ENCODE peak calls at places on chromosome 6, in four cellular contexts. H, S, Z and G are unnamed samples. For H3K4me1, the result is how much of the 10 kb centered on the place peaks cover.

GRCh38 chr6:52642381-52642780 is 28.5 kb upstream of the TMEM14A start:
- DNase-seq in H (no peak), S (no peak), Z (no peak), G (no peak)

GRCh38 chr6:24931752-24932691 is 3.7 kb downstream of the RIPOR2 start:
- DNase-seq in H (no peak), S (no peak), Z (no peak), G (no peak)

GRCh38 chr6:7062445-7063162 is 45.2 kb upstream of the RREB1 start:
- DNase-seq in H (no peak), S (no peak), Z (no peak), G (no peak)

GRCh38 chr6:98946877-98947410 is 802 bp downstream of the FBXL4 start:
- DNase-seq in H (no peak), S (peak), Z (peak), G (no peak)

GRCh38 chr6:3088446-3088845 is 20.2 kb downstream of the RIPK1 start:
- DNase-seq in H (no peak), S (no peak), Z (no peak), G (no peak)

GRCh38 chr6:37538107-37538506 is 38.4 kb upstream of the CCDC167 start:
- DNase-seq in H (no peak), S (no peak), Z (no peak), G (no peak)

GRCh38 chr6:36130672-36131516 is 581 bp downstream of the MAPK13 start:
- DNase-seq in H (peak), S (peak), Z (peak), G (no peak)

GRCh38 chr6:80607814-80608391 is 501.4 kb downstream of the BCKDHB start:
- DNase-seq in H (no peak), S (no peak), Z (no peak), G (no peak)

GRCh38 chr6:162416307-162416706 is 311.3 kb downstream of the PRKN start:
- DNase-seq in H (no peak), S (no peak), Z (no peak), G (no peak)

GRCh38 chr6:136859430-136859829 is 37.0 kb downstream of the PEX7 start:
- DNase-seq in H (no peak), S (no peak), Z (no peak), G (no peak)

GRCh38 chr6:117269649-117270120 is 4.3 kb downstream of the VGLL2 start:
- DNase-seq in H (no peak), S (no peak), Z (no peak), G (no peak)

GRCh38 chr6:13188306-13188705 is 140.0 kb downstream of the TBC1D7 start:
- DNase-seq in H (no peak), S (no peak), Z (no peak), G (no peak)

GRCh38 chr6:57116776-57117175 is 26.8 kb downstream of the ZNF451 start:
- DNase-seq in H (no peak), S (no peak), Z (no peak), G (no peak)

GRCh38 chr6:25556516-25556915 is 95.5 kb upstream of the SCGN start:
- DNase-seq in H (peak), S (peak), Z (peak), G (no peak)

DNA sequence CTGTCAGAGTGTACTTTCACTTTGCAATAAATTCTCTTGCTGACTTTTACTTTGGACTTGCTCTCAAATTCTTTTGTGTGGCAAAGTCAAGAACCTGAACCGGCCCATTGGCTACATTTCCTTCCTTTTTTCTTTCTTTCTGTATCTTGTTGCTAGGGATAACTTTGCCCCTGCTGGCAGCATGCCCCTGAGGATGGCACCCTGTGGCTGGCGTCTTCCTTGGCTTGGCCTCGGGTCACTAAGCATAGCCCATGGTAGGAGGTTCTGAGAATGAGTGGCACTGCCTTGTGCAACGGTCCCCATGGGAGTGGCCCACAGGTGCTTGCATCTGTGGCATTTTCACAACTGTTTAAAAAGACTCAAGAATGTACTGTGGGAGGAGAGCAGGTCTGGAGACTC is 14.1 kb upstream of the HLA-F start:
- DNase-seq in H (no peak), S (no peak), Z (no peak), G (no peak)
- H3K27ac ChIP-seq in H (no peak), S (peak), Z (no peak), G (no peak)

DNA sequence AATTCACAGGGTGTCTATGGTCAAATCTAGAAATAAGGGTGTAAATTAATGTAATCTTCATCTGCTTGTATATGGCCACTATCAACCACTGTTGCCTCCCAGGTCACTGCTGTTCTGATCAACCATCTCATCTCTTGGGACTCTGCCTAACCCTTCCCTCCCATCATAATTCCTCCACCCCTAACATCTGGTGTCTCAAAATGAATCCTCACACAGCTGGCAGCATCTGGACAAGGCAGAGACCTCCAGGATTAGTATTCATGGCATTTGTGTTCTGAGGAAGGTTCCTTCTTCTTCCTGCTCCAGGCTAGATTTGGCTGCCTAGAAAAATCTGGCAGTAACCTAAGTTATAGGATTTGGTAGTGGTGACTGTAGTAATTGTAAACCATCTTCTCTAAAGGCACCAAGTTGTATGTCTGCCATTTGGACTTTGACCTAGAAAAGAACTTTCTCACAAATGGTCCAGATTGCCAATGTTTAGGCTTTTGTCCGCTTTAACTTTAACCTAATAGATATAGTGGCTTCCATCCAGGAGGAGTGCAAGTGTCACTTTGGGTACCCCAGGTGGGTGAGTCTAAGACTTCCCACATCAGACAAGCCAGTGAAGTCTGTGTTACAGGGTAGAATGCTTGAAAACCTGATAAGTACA is 3.2 kb upstream of the PHACTR2 start:
- DNase-seq in H (no peak), S (no peak), Z (no peak), G (no peak)
- H3K4me1 ChIP-seq in H (under half), S (under half), Z (under half), G (half or more)

GRCh38 chr6:125346926-125347563 is 45.3 kb upstream of the HDDC2 start:
- DNase-seq in H (no peak), S (no peak), Z (no peak), G (no peak)

GRCh38 chr6:125341460-125341859 is 39.7 kb upstream of the HDDC2 start:
- DNase-seq in H (no peak), S (no peak), Z (no peak), G (no peak)

GRCh38 chr6:125340946-125341345 is 39.2 kb upstream of the HDDC2 start:
- DNase-seq in H (no peak), S (no peak), Z (no peak), G (no peak)

DNA sequence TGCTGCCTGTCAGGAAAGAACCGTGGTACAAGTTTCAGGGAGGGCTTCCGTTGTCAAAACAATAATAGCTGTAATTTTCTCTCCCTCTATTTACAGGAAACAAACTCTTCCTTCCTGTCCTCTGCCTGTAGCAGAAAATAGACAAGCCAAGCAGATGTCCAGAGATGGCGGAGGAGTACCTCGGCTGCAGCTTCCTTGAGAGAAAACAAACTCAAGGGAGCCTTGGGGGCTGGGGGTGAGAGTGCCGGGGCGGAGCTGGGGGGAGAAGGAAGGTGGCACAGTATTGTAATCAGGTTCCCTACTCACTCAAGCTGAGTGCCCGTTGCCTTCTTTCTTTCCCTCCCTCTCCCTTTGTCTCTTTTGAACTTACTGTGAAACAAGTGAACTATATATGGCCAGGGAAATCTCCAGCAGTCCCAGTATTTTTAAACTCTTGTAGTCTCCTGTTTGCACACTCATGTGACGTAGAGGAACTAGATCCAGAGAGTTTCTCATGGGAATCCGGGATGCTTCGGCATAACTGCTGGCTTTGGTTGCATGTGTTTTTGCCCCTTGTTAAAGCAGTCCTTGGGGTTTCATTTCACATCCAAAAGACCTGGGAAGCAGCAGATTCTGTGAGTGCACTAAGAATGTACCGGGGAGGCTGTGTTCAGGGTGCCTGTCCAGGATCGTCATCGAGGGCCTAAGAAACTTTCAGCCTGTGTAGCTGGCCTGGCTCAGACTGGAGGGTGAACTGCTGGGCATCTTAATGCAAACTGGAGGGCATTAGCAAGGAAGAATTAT is 44.6 kb upstream of the HDDC2 start:
- DNase-seq in H (no peak), S (peak), Z (no peak), G (no peak)
- H3K4me3 ChIP-seq in H (no peak), S (no peak), Z (no peak), G (no peak)

GRCh38 chr6:158038291-158039177 is 56.9 kb downstream of the SYNJ2 start:
- DNase-seq in H (no peak), S (peak), Z (peak), G (no peak)

GRCh38 chr6:158039571-158040050 is 57.9 kb downstream of the SYNJ2 start:
- DNase-seq in H (peak), S (no peak), Z (peak), G (no peak)

GRCh38 chr6:158037771-158038170 is 56.1 kb downstream of the SYNJ2 start:
- DNase-seq in H (no peak), S (peak), Z (peak), G (no peak)

GRCh38 chr6:158040051-158040803 is 58.6 kb downstream of the SYNJ2 start:
- DNase-seq in H (peak), S (no peak), Z (peak), G (no peak)

DNA sequence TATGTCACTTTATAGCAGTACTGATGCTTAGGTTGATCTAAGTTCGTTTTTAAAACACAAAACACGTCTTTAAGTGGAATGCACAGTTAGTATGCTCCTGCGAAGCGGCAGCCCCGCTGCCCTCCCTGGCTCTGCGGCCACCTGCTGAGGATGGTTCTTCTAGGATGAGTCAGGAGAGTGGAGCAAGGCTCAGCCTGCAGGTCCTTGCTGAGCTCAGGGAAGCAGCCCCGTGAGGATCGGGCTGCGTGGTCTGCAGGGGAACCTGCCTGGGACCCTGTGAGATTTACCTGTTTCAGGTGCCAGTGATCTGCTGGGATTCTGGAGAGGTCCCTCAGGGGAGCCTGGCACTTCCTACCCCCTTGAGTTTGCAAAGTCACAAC is 57.5 kb downstream of the SYNJ2 start:
- DNase-seq in H (no peak), S (peak), Z (peak), G (no peak)
- H3K27ac ChIP-seq in H (no peak), S (peak), Z (no peak), G (no peak)

GRCh38 chr6:11196511-11197174 is 35.8 kb downstream of the NEDD9 start:
- DNase-seq in H (no peak), S (no peak), Z (no peak), G (no peak)

GRCh38 chr6:11198663-11199603 is 33.5 kb downstream of the NEDD9 start:
- DNase-seq in H (no peak), S (no peak), Z (no peak), G (no peak)

GRCh38 chr6:11200356-11200755 is 32.1 kb downstream of the NEDD9 start:
- DNase-seq in H (no peak), S (no peak), Z (no peak), G (no peak)

GRCh38 chr6:11197175-11197535 is 35.3 kb downstream of the NEDD9 start:
- DNase-seq in H (no peak), S (no peak), Z (no peak), G (no peak)

DNA sequence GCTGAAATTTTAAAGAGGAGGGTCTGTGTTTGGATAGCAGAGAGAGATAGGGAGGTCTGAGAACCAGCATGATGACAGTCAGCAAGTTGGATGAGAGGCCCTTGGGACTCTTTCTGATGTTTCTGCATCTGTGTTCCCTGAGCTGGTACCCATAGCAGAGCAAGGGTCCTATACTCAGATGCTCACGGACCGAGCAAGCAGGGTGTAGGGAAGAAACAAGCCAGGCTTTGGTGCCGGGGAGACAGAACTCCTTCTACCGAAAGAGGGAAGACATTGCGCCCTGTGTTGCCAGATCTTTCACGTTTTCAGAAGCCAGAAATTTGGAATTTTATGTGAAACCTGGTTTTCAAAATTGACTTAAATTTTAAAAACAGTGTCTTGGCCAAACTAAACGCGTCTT is 34.6 kb downstream of the NEDD9 start:
- DNase-seq in H (no peak), S (no peak), Z (no peak), G (no peak)
- H3K4me1 ChIP-seq in H (under half), S (under half), Z (half or more), G (under half)